ENCODE peak calls at places on chromosome 7, in four cellular contexts. M, C, B and V are unnamed samples.

GRCh38 chr7:36958094-36958718 is 233.9 kb upstream of the AOAH start:
- DNase-seq in M (no peak), C (no peak), B (no peak), V (no peak)

GRCh38 chr7:8261711-8262695 is at the start of gene ICA1:
- DNase-seq in M (peak; percentile 89), C (no peak), B (peak; percentile 23), V (peak; percentile 10)

GRCh38 chr7:155728116-155728515 is 83.7 kb downstream of the RBM33 start:
- DNase-seq in M (no peak), C (no peak), B (no peak), V (no peak)

GRCh38 chr7:152637920-152638580 is 37.9 kb downstream of the XRCC2 start:
- DNase-seq in M (no peak), C (no peak), B (no peak), V (no peak)

GRCh38 chr7:30815016-30815854 is 44.0 kb downstream of the MINDY4 start:
- DNase-seq in M (no peak), C (no peak), B (peak; percentile 72), V (no peak)

GRCh38 chr7:22680482-22680901 is 46.5 kb upstream of the IL6 start:
- DNase-seq in M (no peak), C (no peak), B (no peak), V (no peak)

GRCh38 chr7:120877706-120878105 is 19.8 kb upstream of the TSPAN12 start:
- DNase-seq in M (no peak), C (no peak), B (no peak), V (no peak)

GRCh38 chr7:50404392-50404791 is 45.8 kb downstream of the FIGNL1 start:
- DNase-seq in M (peak; percentile 45), C (no peak), B (no peak), V (no peak)

GRCh38 chr7:27553288-27553687 is 109.4 kb downstream of the HIBADH start:
- DNase-seq in M (no peak), C (no peak), B (no peak), V (no peak)

GRCh38 chr7:94284120-94284519 is 110.6 kb upstream of the COL1A2 start:
- DNase-seq in M (no peak), C (peak; percentile 83), B (peak; percentile 62), V (no peak)

GRCh38 chr7:137404918-137405317 is 61.4 kb upstream of the PTN start:
- DNase-seq in M (no peak), C (no peak), B (no peak), V (no peak)

GRCh38 chr7:103003004-103003403 is 71.6 kb downstream of the FBXL13 start:
- DNase-seq in M (no peak), C (peak; percentile 21), B (no peak), V (no peak)

GRCh38 chr7:130986271-130986690 is 252.3 kb upstream of the KLF14 start:
- DNase-seq in M (no peak), C (no peak), B (peak; percentile 63), V (no peak)

GRCh38 chr7:30618080-30618676 is 23.5 kb downstream of the GARS1 start:
- DNase-seq in M (no peak), C (peak; percentile 69), B (no peak), V (no peak)

GRCh38 chr7:913736-914520 is 37.6 kb downstream of the GET4 start:
- DNase-seq in M (no peak), C (no peak), B (no peak), V (no peak)
- TF ChIP-seq CTCF in M (no peak), C (no peak), B (no peak), V (no peak)

GRCh38 chr7:99031496-99031895 is 112.4 kb downstream of the SMURF1 start:
- DNase-seq in M (no peak), C (no peak), B (no peak), V (no peak)
- H3K4me3 ChIP-seq in M (no peak overlapping the region), C (no peak overlapping the region), B (no peak overlapping the region), V (no peak overlapping the region)

DNA sequence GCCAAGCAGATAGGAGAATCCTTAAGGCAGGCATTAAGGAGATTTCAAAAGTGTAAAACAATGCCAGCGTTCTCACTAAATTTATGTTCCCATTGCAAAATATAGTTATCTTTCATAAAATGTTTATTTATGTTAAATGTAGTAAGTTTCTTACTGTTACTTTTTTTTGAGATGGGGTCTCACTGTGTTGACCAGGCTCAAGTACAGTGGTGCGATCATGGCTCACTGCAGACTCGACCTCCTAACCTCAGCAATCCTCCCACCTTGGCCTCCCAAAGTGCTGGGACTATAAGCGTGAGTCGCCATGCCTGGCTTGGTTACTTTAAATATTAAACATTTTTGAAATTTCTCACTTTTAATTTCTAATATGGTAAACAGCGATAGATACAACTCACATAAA is 31.8 kb upstream of the PRKAR2B start:
- DNase-seq in M (no peak), C (no peak), B (no peak), V (no peak)
- TF ChIP-seq CTCF in M (no peak), C (no peak), B (no peak), V (no peak)

DNA sequence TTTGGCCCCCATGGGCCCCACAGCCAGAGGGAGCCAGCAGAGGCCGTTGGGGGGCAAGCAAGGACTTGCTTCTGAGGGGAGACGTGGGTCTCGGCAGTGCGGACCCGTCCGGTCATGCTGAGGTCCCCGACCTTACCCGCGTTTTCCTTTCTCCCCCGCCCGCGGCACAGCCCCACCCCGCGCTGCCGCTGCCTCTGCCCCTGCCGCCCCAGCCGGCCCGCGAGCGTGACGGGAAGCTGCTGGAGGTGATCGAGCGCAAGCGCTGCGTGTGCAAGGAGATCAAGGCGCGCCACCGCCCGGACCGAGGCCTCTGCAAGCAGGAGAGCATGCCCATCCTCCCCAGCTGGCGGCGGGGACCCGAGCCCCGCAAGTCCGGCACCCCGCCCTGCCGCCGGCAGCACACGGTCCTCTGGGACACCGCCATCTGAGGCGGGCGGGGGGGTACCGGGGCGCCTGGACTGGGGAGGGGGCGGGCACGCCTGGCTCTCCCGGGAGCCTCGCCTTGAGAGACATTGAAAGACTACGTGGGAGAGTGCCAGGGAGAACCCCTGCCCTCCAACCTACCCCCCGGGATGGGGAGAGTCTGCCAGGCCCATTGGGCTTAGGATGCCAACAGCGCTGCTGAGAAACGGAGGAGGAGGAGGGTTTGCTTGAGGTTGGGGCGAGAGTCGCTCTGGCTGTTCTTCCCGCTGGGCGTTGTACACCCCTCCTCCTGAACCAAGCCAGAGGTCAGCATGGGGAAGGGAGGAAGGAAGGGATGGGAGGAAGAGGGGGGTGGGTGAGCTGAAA is 9.9 kb downstream of the NYAP1 start:
- DNase-seq in M (peak; percentile 75), C (peak; percentile 30), B (peak; percentile 42), V (no peak)
- H3K4me3 ChIP-seq in M (peak overlapping the region; percentile 70), C (peak overlapping the region; percentile 23), B (no peak overlapping the region), V (peak overlapping the region; percentile 45)

GRCh38 chr7:45402480-45403218 is 171.5 kb upstream of the ADCY1 start:
- DNase-seq in M (no peak), C (peak; percentile 83), B (peak; percentile 89), V (peak; percentile 51)

GRCh38 chr7:45408407-45408737 is 165.8 kb upstream of the ADCY1 start:
- DNase-seq in M (peak; percentile 4), C (no peak), B (no peak), V (no peak)

GRCh38 chr7:45404622-45405021 is 169.5 kb upstream of the ADCY1 start:
- DNase-seq in M (no peak), C (no peak), B (no peak), V (no peak)

GRCh38 chr7:45410893-45411292 is 163.3 kb upstream of the ADCY1 start:
- DNase-seq in M (no peak), C (no peak), B (no peak), V (no peak)

DNA sequence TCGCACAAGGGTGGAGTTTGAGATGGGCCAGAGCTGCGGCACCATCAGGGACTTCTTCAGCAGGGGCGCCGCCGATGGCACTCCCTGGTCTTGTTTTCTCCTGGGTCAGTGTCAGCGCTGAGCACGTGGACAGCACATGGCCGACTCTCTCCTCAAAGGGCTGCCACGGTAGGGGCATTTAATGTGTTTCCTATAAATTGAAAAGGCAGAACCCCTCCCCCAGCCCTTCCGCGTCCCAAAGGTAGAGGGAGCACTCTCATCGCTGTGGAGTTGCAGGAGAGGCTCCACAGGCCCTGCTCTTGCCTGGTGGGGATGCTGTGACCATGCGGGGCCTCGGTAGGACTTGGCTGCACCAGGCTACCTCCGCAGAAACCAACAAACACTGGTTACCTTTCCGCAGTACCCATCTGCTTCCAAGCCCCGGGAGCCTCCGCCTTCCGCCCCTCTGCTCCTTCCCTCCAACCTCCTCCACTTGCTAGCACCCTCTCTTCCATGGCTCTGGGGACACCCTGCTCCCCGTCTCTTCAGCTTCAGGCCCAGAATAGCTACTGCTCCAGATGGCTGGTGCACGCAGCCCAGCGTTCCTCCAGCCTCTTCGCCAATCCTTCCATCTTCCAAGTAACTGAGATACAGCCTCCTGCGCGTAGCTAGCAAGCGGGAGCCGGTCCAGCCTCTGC is 166.3 kb upstream of the ADCY1 start:
- DNase-seq in M (peak; percentile 85), C (no peak), B (no peak), V (no peak)
- TF ChIP-seq CTCF in M (peak; percentile 57), C (peak; percentile 8), B (no peak), V (no peak)

DNA sequence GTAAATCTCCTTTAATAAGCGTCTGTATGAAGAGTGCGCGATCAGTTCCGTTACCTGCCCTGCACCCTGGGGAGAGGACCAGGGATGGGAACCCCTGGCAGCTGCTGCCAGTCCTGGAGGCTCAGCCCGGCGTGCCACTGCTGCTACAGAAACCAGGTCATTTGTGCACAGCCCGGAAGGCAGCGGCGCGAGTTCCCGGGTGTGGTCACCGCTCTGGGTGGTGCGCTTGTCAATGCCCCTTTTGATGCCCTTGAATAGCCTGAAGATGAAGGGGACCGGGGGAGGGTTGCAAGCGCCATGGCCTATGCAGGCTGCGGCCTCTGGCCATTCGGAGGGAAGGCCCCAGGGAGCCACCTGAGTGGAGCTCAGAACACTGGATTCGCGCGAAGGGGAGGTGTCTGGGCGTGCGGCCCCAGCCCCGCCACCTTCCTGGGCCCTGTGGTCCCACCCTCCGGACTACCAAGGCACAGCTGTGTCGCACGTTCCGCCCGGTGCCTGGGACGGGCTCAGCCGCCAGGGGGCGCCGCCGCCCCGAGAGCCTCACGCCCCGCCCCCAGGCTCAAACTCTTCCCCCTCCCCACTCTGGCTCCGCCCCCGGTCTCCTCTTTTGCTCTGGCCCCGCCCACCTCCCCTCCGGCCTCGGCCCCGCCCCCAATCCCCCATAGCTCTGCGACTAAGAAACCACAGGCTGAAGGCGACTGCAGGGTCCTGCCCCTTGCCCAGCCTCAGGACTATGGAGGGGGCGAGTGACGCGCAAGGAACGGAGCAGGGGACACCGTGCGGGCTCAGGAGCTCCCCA is 16.5 kb downstream of the AP5Z1 start:
- DNase-seq in M (peak; percentile 96), C (peak; percentile 42), B (peak; percentile 64), V (peak; percentile 53)
- H3K4me3 ChIP-seq in M (peak overlapping the region; percentile 75), C (peak overlapping the region; percentile 7), B (no peak overlapping the region), V (peak overlapping the region; percentile 42)

DNA sequence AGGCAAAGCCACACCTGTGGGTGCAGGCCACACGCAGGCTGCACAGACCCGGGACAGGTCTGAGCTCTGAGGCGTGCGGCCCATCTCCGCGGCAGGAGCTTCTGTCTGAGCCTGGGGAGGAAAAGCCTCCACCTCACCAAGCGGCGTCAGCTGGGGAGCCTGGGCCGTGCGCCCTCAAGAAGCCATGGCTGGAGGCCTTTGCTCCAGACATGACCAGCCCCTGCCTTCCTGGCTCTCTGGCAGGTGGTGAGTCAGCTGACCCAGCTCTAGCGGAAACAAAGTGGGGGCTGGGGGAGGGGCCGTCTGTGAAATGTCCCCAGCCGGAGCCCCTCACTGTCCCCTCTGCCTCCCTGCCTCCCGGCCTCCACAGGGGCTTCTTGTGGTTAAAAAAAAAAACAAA is 12.5 kb downstream of the GPER1 start:
- DNase-seq in M (no peak), C (no peak), B (no peak), V (no peak)
- TF ChIP-seq CTCF in M (no peak), C (no peak), B (no peak), V (no peak)